ENCODE peak calls at places on chromosome 4, in seven cellular contexts. E is HepG2, H is K562, U is HCT116, X is endothelial cell of umbilical vein, P is GM12878, I is H1. F is an unnamed sample.

GRCh38 chr4:3331511-3332394 is 38.9 kb downstream of the RGS12 start:
- DNase-seq in E (no peak), H (no peak), U (no peak), X (peak; percentile 86), P (no peak), I (no peak), F (no peak)

GRCh38 chr4:152458801-152459302 is 77.0 kb downstream of the FBXW7 start:
- DNase-seq in E (peak; percentile 10), H (no peak), U (no peak), X (no peak), P (peak; percentile 31), I (no peak), F (no peak)

GRCh38 chr4:61799794-61800193 is 599.7 kb downstream of the ADGRL3 start:
- DNase-seq in E (no peak), H (no peak), U (no peak), X (no peak), P (no peak), I (no peak), F (no peak)

GRCh38 chr4:165077034-165077578 is 23.4 kb downstream of the TRIM75 start:
- DNase-seq in E (no peak), H (no peak), U (no peak), X (no peak), P (no peak), I (no peak), F (no peak)

GRCh38 chr4:16875487-16875886 is 23.0 kb downstream of the LDB2 start:
- DNase-seq in E (no peak), H (no peak), U (no peak), X (peak; percentile 28), P (no peak), I (no peak), F (no peak)

GRCh38 chr4:8696369-8697127 is 104.0 kb downstream of the CPZ start:
- DNase-seq in E (no peak), H (no peak), U (no peak), X (no peak), P (no peak), I (no peak), F (no peak)

GRCh38 chr4:78720151-78720726 is 55.9 kb upstream of the BMP2K start:
- DNase-seq in E (no peak), H (peak; percentile 46), U (no peak), X (no peak), P (no peak), I (no peak), F (peak; percentile 30)

GRCh38 chr4:37802068-37802666 is 24.3 kb upstream of the PGM2 start:
- DNase-seq in E (peak; percentile 78), H (no peak), U (peak; percentile 86), X (peak; percentile 73), P (no peak), I (no peak), F (peak; percentile 79)

GRCh38 chr4:139553751-139554670 is 2.0 kb downstream of the SETD7 start:
- DNase-seq in E (no peak), H (no peak), U (no peak), X (peak; percentile 11), P (no peak), I (no peak), F (no peak)

GRCh38 chr4:10336471-10336870 is 120.8 kb downstream of the ZNF518B start:
- DNase-seq in E (no peak), H (no peak), U (no peak), X (no peak), P (no peak), I (no peak), F (no peak)

GRCh38 chr4:145736241-145736831 is 56.4 kb downstream of the C4orf51 start:
- DNase-seq in E (no peak), H (no peak), U (no peak), X (peak; percentile 72), P (no peak), I (no peak), F (no peak)

GRCh38 chr4:104859601-104860000 is 287.1 kb upstream of the TET2 start:
- DNase-seq in E (no peak), H (no peak), U (no peak), X (no peak), P (no peak), I (no peak), F (peak; percentile 37)

GRCh38 chr4:74768857-74769525 is 25.3 kb downstream of the BTC start:
- DNase-seq in E (peak; percentile 32), H (no peak), U (peak; percentile 92), X (peak; percentile 73), P (no peak), I (no peak), F (no peak)

GRCh38 chr4:147599764-147600163 is 17.4 kb upstream of the TMEM184C start:
- DNase-seq in E (no peak), H (no peak), U (no peak), X (no peak), P (no peak), I (no peak), F (no peak)

DNA sequence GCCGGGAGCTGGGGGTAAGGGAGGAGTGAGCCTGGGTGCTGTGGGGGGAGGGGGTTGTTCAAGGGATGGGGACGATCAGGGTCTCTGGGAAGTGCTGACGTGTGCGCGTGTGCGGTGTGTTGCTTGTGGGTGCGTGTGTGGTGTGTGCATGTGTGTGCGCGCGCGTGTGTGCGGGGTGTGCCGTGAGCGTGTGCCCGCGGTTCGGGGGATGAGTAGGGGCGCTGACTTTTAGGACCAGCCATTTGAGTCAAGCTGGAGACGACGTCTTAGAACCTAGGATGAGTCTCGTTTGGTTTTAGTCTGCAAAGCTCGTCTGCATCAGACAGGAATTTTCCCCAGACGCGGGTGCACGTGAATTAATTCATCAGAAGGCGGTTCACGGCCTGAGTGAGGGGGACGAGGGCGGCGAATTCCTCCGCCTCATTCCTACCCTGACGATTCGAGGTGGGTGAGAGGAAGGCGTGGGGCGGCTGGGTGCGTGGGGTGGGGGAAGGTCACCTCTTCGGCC is 950 bp upstream of the TMEM271 start:
- DNase-seq in E (no peak), H (no peak), U (no peak), X (no peak), P (no peak), I (no peak), F (peak; percentile 70)
- TF ChIP-seq EZH2 in E (no peak), H (no peak), U (no peak), X (no peak), P (no peak), I (peak; percentile 19), F (no peak)

GRCh38 chr4:83151645-83152044 is 37.1 kb upstream of the PLAC8 start:
- DNase-seq in E (no peak), H (no peak), U (no peak), X (no peak), P (no peak), I (no peak), F (no peak)

GRCh38 chr4:83152771-83153170 is 38.2 kb upstream of the PLAC8 start:
- DNase-seq in E (no peak), H (no peak), U (no peak), X (peak; percentile 67), P (no peak), I (no peak), F (no peak)

GRCh38 chr4:83149885-83150562 is 35.5 kb upstream of the PLAC8 start:
- DNase-seq in E (no peak), H (no peak), U (no peak), X (no peak), P (no peak), I (no peak), F (no peak)

GRCh38 chr4:83153312-83153915 is 38.9 kb upstream of the PLAC8 start:
- DNase-seq in E (no peak), H (no peak), U (no peak), X (peak; percentile 7), P (no peak), I (no peak), F (no peak)

DNA sequence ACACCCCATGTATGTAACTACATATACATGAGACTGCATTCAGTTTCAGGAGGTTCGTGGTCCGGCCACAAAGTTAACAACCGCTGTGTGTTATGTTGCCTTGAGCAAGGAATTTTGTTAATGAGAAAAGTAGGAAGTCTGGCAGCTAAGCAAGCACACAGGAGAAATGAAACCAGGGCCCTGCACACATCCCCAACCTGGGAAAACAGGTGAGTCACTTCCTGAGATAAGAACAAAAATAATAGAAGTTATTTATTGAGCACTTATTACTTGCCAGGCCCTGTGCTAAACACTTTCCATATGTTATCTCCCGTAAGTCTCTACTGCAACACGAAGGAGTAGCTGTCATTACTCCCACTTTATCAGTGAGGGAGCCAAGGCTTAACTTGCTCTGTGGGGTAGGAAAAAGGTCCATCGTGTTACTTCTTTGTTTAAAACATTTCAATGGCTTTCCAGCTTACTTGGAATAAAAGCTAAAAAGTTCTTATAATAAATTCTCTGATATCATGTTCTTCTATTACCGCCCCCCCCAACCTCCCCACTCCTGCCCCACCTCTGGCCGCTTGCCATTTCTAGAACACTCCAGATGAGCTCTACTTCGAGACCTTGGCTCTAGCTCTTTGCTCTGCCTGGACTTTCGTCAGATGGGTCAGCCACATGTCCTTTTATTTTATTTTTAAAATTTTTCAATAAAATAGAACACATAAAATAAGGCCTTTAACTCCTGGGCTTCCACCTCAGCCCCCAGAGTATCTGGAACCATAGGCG is 36.2 kb upstream of the PLAC8 start:
- DNase-seq in E (peak; percentile 43), H (no peak), U (no peak), X (peak; percentile 87), P (no peak), I (no peak), F (no peak)
- TF ChIP-seq POLR2AphosphoS5 in E (no peak), H (no peak), U (no peak), X (peak; percentile 65), P (no peak), I (no peak), F (no peak)

DNA sequence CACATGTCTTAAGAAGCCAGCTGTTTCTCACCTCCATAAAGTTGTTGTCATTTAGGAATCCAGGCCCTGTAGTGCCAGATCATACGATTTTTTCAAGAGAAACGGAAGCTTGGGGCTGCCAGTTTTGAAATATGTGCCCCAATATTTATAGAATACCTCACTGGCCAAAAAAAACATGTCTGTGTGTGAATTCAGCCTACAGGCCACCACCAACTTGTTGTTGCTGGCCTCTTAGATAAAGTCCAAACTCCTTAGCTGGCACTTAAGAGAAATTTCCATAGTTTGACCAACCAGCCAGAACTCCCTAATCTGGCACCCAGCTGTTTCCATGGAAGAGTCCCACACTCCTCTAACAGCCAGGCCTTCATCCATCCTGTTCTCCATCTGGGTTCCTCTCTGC is 74.1 kb downstream of the WDR19 start:
- DNase-seq in E (no peak), H (no peak), U (no peak), X (peak; percentile 94), P (no peak), I (no peak), F (no peak)
- H3K4me2 ChIP-seq in E (no peak overlapping the region), H (no peak overlapping the region), U (no peak overlapping the region), X (peak overlapping the region; percentile 80), P (no peak overlapping the region), I (no peak overlapping the region), F (no peak overlapping the region)

GRCh38 chr4:110635155-110635479 is 12.2 kb upstream of the PITX2 start:
- DNase-seq in E (no peak), H (no peak), U (no peak), X (no peak), P (no peak), I (no peak), F (no peak)

GRCh38 chr4:110636231-110636676 is 13.4 kb upstream of the PITX2 start:
- DNase-seq in E (no peak), H (no peak), U (peak; percentile 23), X (no peak), P (no peak), I (no peak), F (peak; percentile 81)

GRCh38 chr4:110637408-110638131 is 14.7 kb upstream of the PITX2 start:
- DNase-seq in E (no peak), H (no peak), U (no peak), X (no peak), P (no peak), I (no peak), F (peak; percentile 75)

GRCh38 chr4:110638347-110638746 is 15.5 kb upstream of the PITX2 start:
- DNase-seq in E (no peak), H (no peak), U (no peak), X (no peak), P (no peak), I (no peak), F (peak; percentile 1)

GRCh38 chr4:110636677-110637407 is 14.0 kb upstream of the PITX2 start:
- DNase-seq in E (no peak), H (no peak), U (peak; percentile 57), X (no peak), P (no peak), I (no peak), F (peak; percentile 83)
- TF ChIP-seq EZH2 in E (no peak), H (no peak), U (no peak), X (peak; percentile 87), P (no peak), I (peak; percentile 61), F (peak; percentile 71)